ENCODE peak calls at places on chromosomes 7 and 10, in six cellular contexts. G is astrocyte of the hippocampus; P is pancreas; Z is fibroblast of lung; V is activated T-cell treated with anti-CD3 and anti-CD28 coated beads, Interleukin-2, amount 50 U/mL, for 24 hours; U is colonic mucosa. S is an unnamed sample.

GRCh38 chr7:158820656-158821055 is 8.7 kb downstream of the ESYT2 start:
- DNase-seq in U (no peak), G (no peak), Z (peak), V (no peak), P (no peak), S (no peak)

GRCh38 chr10:11263767-11264166 is 246.1 kb downstream of the CELF2 start:
- DNase-seq in Z (no peak), G (no peak), U (no peak), V (no peak), P (no peak), S (no peak)

GRCh38 chr7:49091089-49091488 is 166.7 kb downstream of the CDC14C start:
- DNase-seq in U (no peak), Z (no peak), P (no peak), G (no peak), V (no peak), S (no peak)

GRCh38 chr10:84333864-84334451 is 5.6 kb downstream of the CCSER2 start:
- DNase-seq in P (no peak), Z (peak), U (no peak), V (peak), G (peak), S (no peak)

GRCh38 chr7:130154501-130155317 is 50.5 kb downstream of the TMEM209 start:
- DNase-seq in U (peak), V (no peak), Z (no peak), G (no peak), P (peak), S (peak)

GRCh38 chr7:48269066-48269465 is 97.8 kb downstream of the ABCA13 start:
- DNase-seq in Z (no peak), P (no peak), U (no peak), V (no peak), G (no peak), S (no peak)

GRCh38 chr7:124411796-124412195 is 353.8 kb downstream of the GPR37 start:
- DNase-seq in G (no peak), Z (no peak), U (no peak), V (no peak), P (no peak), S (peak)

GRCh38 chr10:50600831-50601466 is 22.8 kb downstream of the SGMS1 start:
- DNase-seq in Z (peak), V (no peak), P (no peak), U (no peak), G (no peak), S (no peak)

GRCh38 chr7:90455163-90456030 is 14.0 kb upstream of the PTTG1IP2 start:
- DNase-seq in P (no peak), U (peak), G (peak), V (no peak), Z (peak), S (peak)

GRCh38 chr7:118372530-118372929 is 148.0 kb downstream of the ANKRD7 start:
- DNase-seq in V (no peak), G (peak), P (no peak), U (no peak), Z (peak), S (no peak)

GRCh38 chr10:103693070-103693811 is 162.1 kb downstream of the SH3PXD2A start:
- DNase-seq in P (no peak), Z (no peak), U (peak), G (peak), V (peak), S (peak)